ENCODE peak calls at places on chromosomes 6 and 20, in ten cellular contexts. One of them, this sample, is unnamed.

GRCh38 chr20:30484009-30484748 is 773.3 kb upstream of the DEFB115 start:
- DNase-seq in endothelial cell of umbilical vein: no peak
- DNase-seq in cardiac fibroblast: no peak
- DNase-seq in endothelial cell: no peak
- DNase-seq in mucosa of descending colon: no peak
- DNase-seq in progenitor cell of endocrine pancreas: no peak
- DNase-seq in HepG2: no peak
- DNase-seq in psoas muscle: no peak
- DNase-seq in MCF 10A: no peak
- DNase-seq in lung: no peak
- DNase-seq in this sample: peak; percentile 5

GRCh38 chr20:36784900-36785299 is 11.3 kb upstream of the DSN1 start:
- DNase-seq in mucosa of descending colon: no peak
- DNase-seq in endothelial cell: no peak
- DNase-seq in endothelial cell of umbilical vein: no peak
- DNase-seq in cardiac fibroblast: peak; percentile 36
- DNase-seq in MCF 10A: no peak
- DNase-seq in progenitor cell of endocrine pancreas: no peak
- DNase-seq in psoas muscle: peak; percentile 79
- DNase-seq in lung: no peak
- DNase-seq in HepG2: no peak
- DNase-seq in this sample: no peak

GRCh38 chr6:31734703-31735500 is 1.4 kb downstream of the CLIC1 start:
- DNase-seq in progenitor cell of endocrine pancreas: no peak
- DNase-seq in endothelial cell of umbilical vein: peak; percentile 71
- DNase-seq in endothelial cell: peak; percentile 38
- DNase-seq in cardiac fibroblast: peak; percentile 86
- DNase-seq in lung: peak; percentile 55
- DNase-seq in HepG2: peak; percentile 65
- DNase-seq in psoas muscle: no peak
- DNase-seq in mucosa of descending colon: peak; percentile 82
- DNase-seq in MCF 10A: peak; percentile 79
- DNase-seq in this sample: peak; percentile 86

GRCh38 chr6:147055821-147056392 is 148.3 kb upstream of the STXBP5 start:
- DNase-seq in progenitor cell of endocrine pancreas: no peak
- DNase-seq in psoas muscle: no peak
- DNase-seq in endothelial cell of umbilical vein: no peak
- DNase-seq in MCF 10A: no peak
- DNase-seq in endothelial cell: no peak
- DNase-seq in mucosa of descending colon: no peak
- DNase-seq in cardiac fibroblast: no peak
- DNase-seq in lung: no peak
- DNase-seq in HepG2: no peak
- DNase-seq in this sample: no peak

GRCh38 chr20:662289-663192 is 9.5 kb upstream of the SRXN1 start:
- DNase-seq in cardiac fibroblast: no peak
- DNase-seq in endothelial cell: no peak
- DNase-seq in HepG2: no peak
- DNase-seq in mucosa of descending colon: no peak
- DNase-seq in psoas muscle: no peak
- DNase-seq in lung: no peak
- DNase-seq in MCF 10A: no peak
- DNase-seq in endothelial cell of umbilical vein: no peak
- DNase-seq in progenitor cell of endocrine pancreas: no peak
- DNase-seq in this sample: no peak

GRCh38 chr6:71205336-71205956 is 83.2 kb upstream of the OGFRL1 start:
- DNase-seq in progenitor cell of endocrine pancreas: no peak
- DNase-seq in psoas muscle: no peak
- DNase-seq in endothelial cell of umbilical vein: no peak
- DNase-seq in HepG2: no peak
- DNase-seq in MCF 10A: peak; percentile 16
- DNase-seq in cardiac fibroblast: peak; percentile 68
- DNase-seq in mucosa of descending colon: no peak
- DNase-seq in lung: no peak
- DNase-seq in endothelial cell: no peak
- DNase-seq in this sample: no peak

GRCh38 chr6:87789198-87789899 is 87.3 kb upstream of the AKIRIN2 start:
- DNase-seq in HepG2: peak; percentile 93
- DNase-seq in lung: peak; percentile 38
- DNase-seq in endothelial cell: no peak
- DNase-seq in progenitor cell of endocrine pancreas: no peak
- DNase-seq in MCF 10A: peak; percentile 92
- DNase-seq in endothelial cell of umbilical vein: peak; percentile 77
- DNase-seq in psoas muscle: no peak
- DNase-seq in mucosa of descending colon: no peak
- DNase-seq in cardiac fibroblast: peak; percentile 73
- DNase-seq in this sample: no peak

GRCh38 chr6:15089569-15090144 is 156.2 kb upstream of the JARID2 start:
- DNase-seq in HepG2: no peak
- DNase-seq in progenitor cell of endocrine pancreas: no peak
- DNase-seq in psoas muscle: no peak
- DNase-seq in cardiac fibroblast: no peak
- DNase-seq in mucosa of descending colon: no peak
- DNase-seq in MCF 10A: no peak
- DNase-seq in lung: no peak
- DNase-seq in endothelial cell of umbilical vein: no peak
- DNase-seq in endothelial cell: no peak
- DNase-seq in this sample: no peak

GRCh38 chr6:136249811-136250685 is at the start of gene MTFR2:
- DNase-seq in mucosa of descending colon: peak; percentile 93
- DNase-seq in progenitor cell of endocrine pancreas: peak; percentile 88
- DNase-seq in endothelial cell of umbilical vein: peak; percentile 99
- DNase-seq in endothelial cell: peak; percentile 90
- DNase-seq in lung: peak; percentile 99
- DNase-seq in psoas muscle: peak; percentile 94
- DNase-seq in MCF 10A: peak; percentile 100
- DNase-seq in cardiac fibroblast: peak; percentile 100
- DNase-seq in HepG2: peak; percentile 100
- DNase-seq in this sample: peak; percentile 92

GRCh38 chr6:128394171-128394570 is 126.2 kb downstream of the PTPRK start:
- DNase-seq in psoas muscle: no peak
- DNase-seq in progenitor cell of endocrine pancreas: no peak
- DNase-seq in lung: no peak
- DNase-seq in endothelial cell: no peak
- DNase-seq in endothelial cell of umbilical vein: no peak
- DNase-seq in HepG2: no peak
- DNase-seq in MCF 10A: no peak
- DNase-seq in mucosa of descending colon: no peak
- DNase-seq in cardiac fibroblast: no peak
- DNase-seq in this sample: no peak

GRCh38 chr6:73523434-73524123 is 2.7 kb upstream of the EEF1A1 start:
- DNase-seq in MCF 10A: peak; percentile 73
- DNase-seq in endothelial cell of umbilical vein: peak; percentile 71
- DNase-seq in psoas muscle: peak; percentile 72
- DNase-seq in lung: peak; percentile 78
- DNase-seq in HepG2: peak; percentile 66
- DNase-seq in endothelial cell: peak; percentile 47
- DNase-seq in mucosa of descending colon: peak; percentile 88
- DNase-seq in cardiac fibroblast: peak; percentile 48
- DNase-seq in progenitor cell of endocrine pancreas: peak; percentile 18
- DNase-seq in this sample: peak; percentile 78

GRCh38 chr6:3356824-3357420 is 98.2 kb downstream of the PSMG4 start:
- DNase-seq in cardiac fibroblast: no peak
- DNase-seq in progenitor cell of endocrine pancreas: no peak
- DNase-seq in endothelial cell: no peak
- DNase-seq in HepG2: peak; percentile 95
- DNase-seq in MCF 10A: no peak
- DNase-seq in psoas muscle: no peak
- DNase-seq in endothelial cell of umbilical vein: no peak
- DNase-seq in lung: no peak
- DNase-seq in mucosa of descending colon: no peak
- DNase-seq in this sample: no peak

GRCh38 chr6:132813173-132813856 is 1.1 kb upstream of the RPS12 start:
- DNase-seq in endothelial cell: peak; percentile 49
- DNase-seq in progenitor cell of endocrine pancreas: peak; percentile 14
- DNase-seq in HepG2: peak; percentile 57
- DNase-seq in endothelial cell of umbilical vein: peak; percentile 75
- DNase-seq in cardiac fibroblast: peak; percentile 38
- DNase-seq in psoas muscle: peak; percentile 66
- DNase-seq in lung: peak; percentile 44
- DNase-seq in mucosa of descending colon: peak; percentile 65
- DNase-seq in MCF 10A: peak; percentile 67
- DNase-seq in this sample: peak; percentile 38

GRCh38 chr6:164283574-164283973 is 869.1 kb downstream of the QKI start:
- DNase-seq in psoas muscle: no peak
- DNase-seq in mucosa of descending colon: no peak
- DNase-seq in endothelial cell: no peak
- DNase-seq in cardiac fibroblast: no peak
- DNase-seq in lung: no peak
- DNase-seq in progenitor cell of endocrine pancreas: no peak
- DNase-seq in HepG2: no peak
- DNase-seq in MCF 10A: no peak
- DNase-seq in endothelial cell of umbilical vein: no peak
- DNase-seq in this sample: no peak

GRCh38 chr6:135322427-135323201 is 141.5 kb downstream of the MYB start:
- DNase-seq in progenitor cell of endocrine pancreas: no peak
- DNase-seq in mucosa of descending colon: no peak
- DNase-seq in endothelial cell of umbilical vein: no peak
- DNase-seq in HepG2: no peak
- DNase-seq in psoas muscle: no peak
- DNase-seq in cardiac fibroblast: no peak
- DNase-seq in MCF 10A: no peak
- DNase-seq in lung: no peak
- DNase-seq in endothelial cell: no peak
- DNase-seq in this sample: peak; percentile 22

GRCh38 chr6:165858571-165858970 is 195.5 kb upstream of the PDE10A start:
- DNase-seq in lung: no peak
- DNase-seq in endothelial cell of umbilical vein: no peak
- DNase-seq in cardiac fibroblast: peak; percentile 52
- DNase-seq in psoas muscle: no peak
- DNase-seq in mucosa of descending colon: no peak
- DNase-seq in MCF 10A: no peak
- DNase-seq in progenitor cell of endocrine pancreas: no peak
- DNase-seq in endothelial cell: peak; percentile 20
- DNase-seq in HepG2: no peak
- DNase-seq in this sample: no peak
- TF ChIP-seq CTCF in lung: no peak
- TF ChIP-seq CTCF in endothelial cell of umbilical vein: peak; percentile 6
- TF ChIP-seq CTCF in cardiac fibroblast: peak; percentile 29
- TF ChIP-seq CTCF in psoas muscle: no peak
- TF ChIP-seq CTCF in mucosa of descending colon: no peak
- TF ChIP-seq CTCF in MCF 10A: no peak
- TF ChIP-seq CTCF in progenitor cell of endocrine pancreas: peak; percentile 25
- TF ChIP-seq CTCF in endothelial cell: no peak
- TF ChIP-seq CTCF in HepG2: no peak
- TF ChIP-seq CTCF in this sample: no peak

GRCh38 chr6:57221191-57221935 is 744 bp downstream of the RAB23 start:
- DNase-seq in psoas muscle: peak; percentile 82
- DNase-seq in cardiac fibroblast: peak; percentile 80
- DNase-seq in lung: peak; percentile 46
- DNase-seq in endothelial cell: peak; percentile 76
- DNase-seq in MCF 10A: peak; percentile 60
- DNase-seq in mucosa of descending colon: peak; percentile 82
- DNase-seq in endothelial cell of umbilical vein: peak; percentile 76
- DNase-seq in HepG2: peak; percentile 62
- DNase-seq in progenitor cell of endocrine pancreas: peak; percentile 72
- DNase-seq in this sample: peak; percentile 67
- TF ChIP-seq CTCF in psoas muscle: peak; percentile 32
- TF ChIP-seq CTCF in cardiac fibroblast: peak; percentile 48
- TF ChIP-seq CTCF in lung: no peak
- TF ChIP-seq CTCF in endothelial cell: peak; percentile 14
- TF ChIP-seq CTCF in MCF 10A: peak; percentile 56
- TF ChIP-seq CTCF in mucosa of descending colon: no peak
- TF ChIP-seq CTCF in endothelial cell of umbilical vein: peak; percentile 47
- TF ChIP-seq CTCF in HepG2: peak; percentile 63
- TF ChIP-seq CTCF in progenitor cell of endocrine pancreas: peak; percentile 51
- TF ChIP-seq CTCF in this sample: no peak

GRCh38 chr6:150744522-150745260 is 120.8 kb upstream of the MTHFD1L start:
- DNase-seq in psoas muscle: no peak
- DNase-seq in endothelial cell: no peak
- DNase-seq in lung: no peak
- DNase-seq in cardiac fibroblast: no peak
- DNase-seq in HepG2: no peak
- DNase-seq in progenitor cell of endocrine pancreas: no peak
- DNase-seq in endothelial cell of umbilical vein: no peak
- DNase-seq in MCF 10A: no peak
- DNase-seq in mucosa of descending colon: no peak
- DNase-seq in this sample: no peak

GRCh38 chr6:150738092-150738625 is 127.3 kb upstream of the MTHFD1L start:
- DNase-seq in endothelial cell of umbilical vein: no peak
- DNase-seq in psoas muscle: no peak
- DNase-seq in mucosa of descending colon: no peak
- DNase-seq in progenitor cell of endocrine pancreas: no peak
- DNase-seq in lung: no peak
- DNase-seq in MCF 10A: no peak
- DNase-seq in HepG2: no peak
- DNase-seq in cardiac fibroblast: no peak
- DNase-seq in endothelial cell: no peak
- DNase-seq in this sample: no peak

GRCh38 chr6:150740453-150740852 is 125.0 kb upstream of the MTHFD1L start:
- DNase-seq in cardiac fibroblast: no peak
- DNase-seq in lung: no peak
- DNase-seq in psoas muscle: no peak
- DNase-seq in MCF 10A: no peak
- DNase-seq in progenitor cell of endocrine pancreas: no peak
- DNase-seq in endothelial cell of umbilical vein: no peak
- DNase-seq in endothelial cell: no peak
- DNase-seq in HepG2: no peak
- DNase-seq in mucosa of descending colon: no peak
- DNase-seq in this sample: no peak

GRCh38 chr6:150739711-150740349 is 125.7 kb upstream of the MTHFD1L start:
- DNase-seq in progenitor cell of endocrine pancreas: no peak
- DNase-seq in endothelial cell of umbilical vein: no peak
- DNase-seq in HepG2: no peak
- DNase-seq in psoas muscle: no peak
- DNase-seq in lung: no peak
- DNase-seq in endothelial cell: no peak
- DNase-seq in MCF 10A: no peak
- DNase-seq in mucosa of descending colon: no peak
- DNase-seq in cardiac fibroblast: no peak
- DNase-seq in this sample: no peak

GRCh38 chr6:150741633-150742200 is 123.8 kb upstream of the MTHFD1L start:
- DNase-seq in mucosa of descending colon: no peak
- DNase-seq in endothelial cell of umbilical vein: peak; percentile 31
- DNase-seq in progenitor cell of endocrine pancreas: no peak
- DNase-seq in HepG2: peak; percentile 19
- DNase-seq in cardiac fibroblast: peak; percentile 9
- DNase-seq in endothelial cell: peak; percentile 41
- DNase-seq in MCF 10A: peak; percentile 42
- DNase-seq in lung: no peak
- DNase-seq in psoas muscle: no peak
- DNase-seq in this sample: peak; percentile 42
- TF ChIP-seq CTCF in mucosa of descending colon: no peak
- TF ChIP-seq CTCF in endothelial cell of umbilical vein: peak; percentile 43
- TF ChIP-seq CTCF in progenitor cell of endocrine pancreas: peak; percentile 60
- TF ChIP-seq CTCF in HepG2: peak; percentile 43
- TF ChIP-seq CTCF in cardiac fibroblast: peak; percentile 43
- TF ChIP-seq CTCF in endothelial cell: peak; percentile 64
- TF ChIP-seq CTCF in MCF 10A: peak; percentile 28
- TF ChIP-seq CTCF in lung: peak; percentile 15
- TF ChIP-seq CTCF in psoas muscle: no peak
- TF ChIP-seq CTCF in this sample: peak; percentile 39

DNA sequence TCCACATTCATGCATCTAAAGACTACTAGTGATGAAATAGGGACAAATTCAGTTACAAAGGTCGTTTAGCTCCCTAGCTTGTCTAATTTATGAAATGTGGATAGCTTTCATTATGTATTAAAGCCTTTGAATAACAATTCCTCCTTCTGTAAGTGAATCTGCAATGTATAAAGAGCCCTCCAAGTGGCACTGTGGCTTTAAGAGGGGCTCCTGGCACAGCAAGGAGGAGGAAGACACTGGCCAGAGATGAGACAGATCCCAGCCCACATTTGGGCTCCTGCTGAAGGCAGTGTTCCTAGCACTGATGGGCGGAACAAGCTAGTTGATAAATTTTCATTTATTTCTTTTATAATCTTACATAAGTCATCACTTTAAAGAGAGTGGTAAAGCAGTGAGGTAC is 17.6 kb upstream of the FUCA2 start:
- DNase-seq in endothelial cell: no peak
- DNase-seq in cardiac fibroblast: no peak
- DNase-seq in HepG2: no peak
- DNase-seq in lung: no peak
- DNase-seq in endothelial cell of umbilical vein: no peak
- DNase-seq in mucosa of descending colon: no peak
- DNase-seq in MCF 10A: no peak
- DNase-seq in psoas muscle: no peak
- DNase-seq in progenitor cell of endocrine pancreas: no peak
- DNase-seq in this sample: no peak
- TF ChIP-seq CTCF in endothelial cell: no peak
- TF ChIP-seq CTCF in cardiac fibroblast: no peak
- TF ChIP-seq CTCF in HepG2: peak; percentile 14
- TF ChIP-seq CTCF in lung: no peak
- TF ChIP-seq CTCF in endothelial cell of umbilical vein: no peak
- TF ChIP-seq CTCF in mucosa of descending colon: no peak
- TF ChIP-seq CTCF in MCF 10A: no peak
- TF ChIP-seq CTCF in psoas muscle: no peak
- TF ChIP-seq CTCF in progenitor cell of endocrine pancreas: peak; percentile 17
- TF ChIP-seq CTCF in this sample: no peak

This sample was measured in GM20000.